ENCODE peak calls at places on chromosomes 7 and 10, in four cellular contexts. H is naive thymus-derived CD8-positive, alpha-beta T cell; U is EL; M is stimulated activated CD4-positive, alpha-beta T cell treated with anti-CD3 and anti-CD28 coated beads, Interleukin-12 subunit alpha, Interleukin-12 subunit beta, amount 100 ng/mL, for 48 hours. X is an unnamed sample.

GRCh38 chr10:51832652-51833383 is 133.4 kb upstream of the CSTF2T start:
- DNase-seq in H (no peak), U (peak; percentile 32), M (peak; percentile 26), X (no peak)

GRCh38 chr7:31885160-31885559 is 185.0 kb downstream of the PDE1C start:
- DNase-seq in H (no peak), U (no peak), M (no peak), X (no peak)

GRCh38 chr7:157234271-157234670 is 95.5 kb downstream of the UBE3C start:
- DNase-seq in H (no peak), U (peak; percentile 6), M (no peak), X (no peak)

GRCh38 chr10:88923525-88923924 is 29.0 kb downstream of the ACTA2 start:
- DNase-seq in H (no peak), U (no peak), M (no peak), X (no peak)

GRCh38 chr10:126207313-126207771 is 180.9 kb downstream of the ADAM12 start:
- DNase-seq in H (no peak), U (peak; percentile 30), M (no peak), X (no peak)

GRCh38 chr7:108875139-108875538 is 305.5 kb downstream of the DNAJB9 start:
- DNase-seq in H (no peak), U (peak; percentile 3), M (no peak), X (no peak)

GRCh38 chr10:33102071-33102470 is 144.0 kb upstream of the ITGB1 start:
- DNase-seq in H (no peak), U (no peak), M (no peak), X (no peak)

GRCh38 chr7:141053626-141054025 is 20.2 kb upstream of the TMEM178B start:
- DNase-seq in H (peak; percentile 57), U (peak; percentile 74), M (peak; percentile 22), X (no peak)

GRCh38 chr7:2157473-2158279 is 75.1 kb downstream of the MAD1L1 start:
- DNase-seq in H (no peak), U (peak; percentile 55), M (no peak), X (peak; percentile 95)

GRCh38 chr7:76278540-76278939 is 23.9 kb upstream of the HSPB1 start:
- DNase-seq in H (no peak), U (no peak), M (no peak), X (no peak)

GRCh38 chr7:134470864-134471263 is 12.0 kb upstream of the AKR1B1 start:
- DNase-seq in H (no peak), U (peak; percentile 71), M (no peak), X (no peak)

GRCh38 chr7:151566897-151567320 is 47.2 kb upstream of the RHEB start:
- DNase-seq in H (no peak), U (peak; percentile 60), M (no peak), X (no peak)

GRCh38 chr10:69317175-69318086 is 39.1 kb downstream of the HK1 start:
- DNase-seq in H (no peak), U (no peak), M (no peak), X (no peak)

GRCh38 chr7:115417662-115418061 is 495.8 kb downstream of the MDFIC start:
- DNase-seq in H (no peak), U (no peak), M (no peak), X (no peak)

GRCh38 chr10:102795453-102796406 is 41.5 kb downstream of the CYP17A1 start:
- DNase-seq in H (no peak), U (no peak), M (no peak), X (no peak)

GRCh38 chr10:30756896-30757295 is 127.3 kb upstream of the LYZL2 start:
- DNase-seq in H (no peak), U (no peak), M (no peak), X (no peak)

GRCh38 chr10:127408115-127408710 is 140.9 kb upstream of the NPS start:
- DNase-seq in H (no peak), U (no peak), M (no peak), X (no peak)

GRCh38 chr7:151812967-151813366 is 63.9 kb downstream of the PRKAG2 start:
- DNase-seq in H (no peak), U (no peak), M (no peak), X (no peak)

GRCh38 chr10:19480296-19480695 is 335.9 kb upstream of the PLXDC2 start:
- DNase-seq in H (no peak), U (no peak), M (no peak), X (no peak)

GRCh38 chr10:76624470-76624869 is 1013.1 kb downstream of the KCNMA1 start:
- DNase-seq in H (no peak), U (no peak), M (no peak), X (no peak)

GRCh38 chr7:151992375-151992774 is 33.1 kb upstream of the GALNT11 start:
- DNase-seq in H (peak; percentile 61), U (peak; percentile 50), M (peak; percentile 13), X (no peak)

GRCh38 chr10:86693721-86694369 is 25.5 kb downstream of the LDB3 start:
- DNase-seq in H (peak; percentile 31), U (peak; percentile 57), M (peak; percentile 22), X (no peak)